ENCODE peak calls at places on chromosome 2, in four cellular contexts. N is keratinocyte, M is neuronal stem cell, U is tibial nerve. L is an unnamed sample.

GRCh38 chr2:156342252-156343095 is 10.0 kb upstream of the NR4A2 start:
- DNase-seq in U (peak), M (peak), N (no peak), L (peak)

GRCh38 chr2:52956766-52957165 is 810.8 kb upstream of the CHAC2 start:
- DNase-seq in M (no peak), U (no peak), N (no peak), L (no peak)

GRCh38 chr2:142065156-142065555 is 65.7 kb downstream of the LRP1B start:
- DNase-seq in U (no peak), M (no peak), N (no peak), L (no peak)

GRCh38 chr2:227822416-227823003 is 8.9 kb downstream of the CCL20 start:
- DNase-seq in M (no peak), U (no peak), N (no peak), L (no peak)

GRCh38 chr2:72940786-72941185 is 23.5 kb downstream of the EMX1 start:
- DNase-seq in U (no peak), N (no peak), M (no peak), L (no peak)

GRCh38 chr2:221420245-221420644 is 151.9 kb downstream of the EPHA4 start:
- DNase-seq in N (no peak), M (no peak), U (no peak), L (no peak)

GRCh38 chr2:69138247-69138754 is 125.3 kb downstream of the ANTXR1 start:
- DNase-seq in N (peak), U (no peak), M (no peak), L (no peak)

GRCh38 chr2:187440101-187440500 is 8.0 kb downstream of the CALCRL start:
- DNase-seq in M (no peak), N (no peak), U (no peak), L (no peak)

GRCh38 chr2:100502782-100503181 is 32.5 kb downstream of the NMS start:
- DNase-seq in N (no peak), U (no peak), M (no peak), L (no peak)

GRCh38 chr2:208335-208734 is 55.5 kb downstream of the SH3YL1 start:
- DNase-seq in U (no peak), M (no peak), N (no peak), L (no peak)

GRCh38 chr2:58357521-58357920 is 116.4 kb upstream of the FANCL start:
- DNase-seq in N (no peak), M (no peak), U (no peak), L (no peak)

GRCh38 chr2:57050007-57050406 is 866.2 kb downstream of the CCDC85A start:
- DNase-seq in N (no peak), M (no peak), U (no peak), L (no peak)

GRCh38 chr2:157296958-157297357 is 28.7 kb downstream of the ERMN start:
- DNase-seq in M (no peak), U (no peak), N (no peak), L (no peak)

GRCh38 chr2:70888925-70889715 is 46.6 kb upstream of the ATP6V1B1 start:
- DNase-seq in N (no peak), U (no peak), M (no peak), L (no peak)

GRCh38 chr2:174553811-174554493 is 43.7 kb downstream of the WIPF1 start:
- DNase-seq in M (no peak), N (no peak), U (no peak), L (no peak)

GRCh38 chr2:240833724-240834285 is 13.8 kb upstream of the KIF1A start:
- DNase-seq in N (no peak), U (no peak), M (no peak), L (no peak)

GRCh38 chr2:204019572-204020501 is 83.3 kb downstream of the ICOS start:
- DNase-seq in N (peak), M (no peak), U (no peak), L (no peak)

GRCh38 chr2:49840428-49840975 is 686.2 kb upstream of the FSHR start:
- DNase-seq in M (no peak), N (no peak), U (no peak), L (no peak)

GRCh38 chr2:156087875-156088274 is 244.6 kb downstream of the NR4A2 start:
- DNase-seq in M (no peak), N (no peak), U (no peak), L (no peak)

GRCh38 chr2:152658221-152658620 is 59.0 kb downstream of the PRPF40A start:
- DNase-seq in M (no peak), U (no peak), N (no peak), L (no peak)

GRCh38 chr2:186456941-186457340 is 29.1 kb upstream of the ZC3H15 start:
- DNase-seq in N (no peak), U (no peak), M (no peak), L (no peak)

GRCh38 chr2:241801611-241802420 is 7.2 kb upstream of the NEU4 start:
- DNase-seq in N (no peak), U (no peak), M (no peak), L (no peak)

GRCh38 chr2:117686699-117687098 is 127.8 kb upstream of the DDX18 start:
- DNase-seq in U (no peak), N (no peak), M (no peak), L (no peak)

GRCh38 chr2:180655842-180656454 is 324.5 kb upstream of the UBE2E3 start:
- DNase-seq in U (no peak), M (no peak), N (no peak), L (no peak)

GRCh38 chr2:221554769-221555510 is 17.2 kb downstream of the EPHA4 start:
- DNase-seq in N (no peak), M (peak), U (no peak), L (no peak)

GRCh38 chr2:216283038-216283900 is 89.0 kb downstream of the MARCHF4 start:
- DNase-seq in M (no peak), N (no peak), U (no peak), L (no peak)

GRCh38 chr2:241193276-241193675 is 4.8 kb downstream of the ANO7 start:
- DNase-seq in N (no peak), M (no peak), U (no peak), L (no peak)

GRCh38 chr2:143132360-143132759 is 3.1 kb downstream of the ARHGAP15 start:
- DNase-seq in U (no peak), M (no peak), N (no peak), L (no peak)

GRCh38 chr2:232697807-232698110 is 628 bp downstream of the GIGYF2 start:
- DNase-seq in N (no peak), U (no peak), M (no peak), L (no peak)

GRCh38 chr2:220188031-220188430 is 560.6 kb downstream of the SLC4A3 start:
- DNase-seq in M (no peak), U (no peak), N (peak), L (no peak)

GRCh38 chr2:74128206-74128605 is 19.5 kb downstream of the BOLA3 start:
- DNase-seq in U (no peak), M (no peak), N (no peak), L (no peak)

GRCh38 chr2:47056875-47057731 is 98.0 kb downstream of the STPG4 start:
- DNase-seq in U (peak), M (no peak), N (no peak), L (no peak)

GRCh38 chr2:45821558-45822271 is 170.2 kb downstream of the PRKCE start:
- DNase-seq in N (no peak), M (no peak), U (peak), L (no peak)
- H3K27ac ChIP-seq in N (no peak), M (no peak), U (no peak), L (no peak)

DNA sequence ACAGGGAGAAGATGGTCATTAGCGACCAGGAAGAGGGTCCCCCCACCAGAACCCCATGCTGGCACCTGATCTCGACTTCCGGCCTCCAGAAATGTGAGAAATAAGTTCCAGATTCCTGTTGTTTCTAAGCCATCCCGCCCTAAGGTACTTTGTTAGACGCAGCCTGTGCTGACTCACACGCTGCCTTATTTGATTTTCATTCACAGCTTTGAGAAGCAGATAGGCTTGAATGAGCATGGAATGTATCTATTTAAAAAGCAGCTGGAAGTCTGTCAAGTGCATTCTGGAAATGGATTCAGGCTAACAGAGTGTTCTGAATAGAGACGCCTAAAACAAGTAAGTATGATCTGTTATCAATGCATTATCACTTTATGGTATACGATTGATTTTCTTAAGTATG is 8.3 kb upstream of the IL1R2 start:
- DNase-seq in U (no peak), N (no peak), M (no peak), L (no peak)
- H3K27ac ChIP-seq in U (no peak), N (peak), M (no peak), L (no peak)

GRCh38 chr2:85753525-85754312 is at the start of gene ATOH8:
- DNase-seq in M (peak), N (no peak), U (peak), L (peak)
- H3K27ac ChIP-seq in M (no peak), N (no peak), U (peak), L (peak)

DNA sequence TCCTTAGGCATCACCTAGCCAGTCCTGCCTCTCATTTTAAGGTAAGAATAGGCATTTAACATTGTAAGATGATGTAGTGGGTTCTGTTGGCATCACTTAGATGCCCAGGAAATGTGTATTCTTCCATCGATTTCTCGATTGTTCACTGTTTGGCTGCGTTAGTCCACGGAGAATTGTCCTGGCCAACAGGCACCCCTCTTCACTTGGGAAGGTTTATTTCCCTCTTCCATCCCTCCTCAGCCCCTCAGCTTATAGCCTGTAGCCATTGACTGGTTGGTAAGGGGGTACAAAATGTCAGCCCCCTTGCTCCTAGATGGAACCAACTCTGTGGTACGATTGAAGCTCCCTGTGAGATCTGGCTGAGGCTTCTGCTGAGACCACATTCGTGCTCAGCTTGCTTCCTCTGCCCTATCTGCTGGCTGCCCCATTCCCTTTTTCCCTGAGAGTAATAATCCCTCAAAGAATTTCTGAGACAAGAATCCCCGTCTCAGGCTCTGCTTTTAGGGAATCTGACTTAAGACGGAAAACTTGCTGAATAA is 43.4 kb downstream of the PLEKHA3 start:
- DNase-seq in M (no peak), N (no peak), U (no peak), L (no peak)
- H3K27ac ChIP-seq in M (no peak), N (peak), U (peak), L (no peak)

GRCh38 chr2:41933035-41933429 is 114.8 kb upstream of the PKDCC start:
- DNase-seq in M (no peak), U (no peak), N (no peak), L (no peak)
- H3K27ac ChIP-seq in M (no peak), U (peak), N (no peak), L (no peak)

DNA sequence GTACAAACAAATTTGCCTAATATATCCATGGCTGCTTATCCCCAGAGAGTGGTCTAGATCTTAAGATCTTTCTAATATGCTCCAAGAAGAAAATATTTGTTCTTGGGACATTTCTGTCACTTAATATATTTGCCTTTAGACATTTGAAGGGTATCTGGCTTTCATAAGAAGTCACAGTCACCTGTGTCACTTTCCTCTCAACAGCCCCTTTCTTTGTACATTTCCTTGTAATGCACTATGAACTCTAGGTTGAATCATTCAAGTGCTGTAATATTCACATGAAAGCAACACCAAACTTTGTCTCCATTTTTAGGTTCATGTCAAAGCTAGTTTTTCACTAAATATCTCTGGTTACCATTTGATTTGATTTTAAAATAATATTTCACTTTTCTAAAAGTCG is 41.4 kb upstream of the NABP1 start:
- DNase-seq in M (no peak), U (no peak), N (no peak), L (no peak)
- H3K27ac ChIP-seq in M (no peak), U (no peak), N (no peak), L (no peak)

GRCh38 chr2:64120008-64120407 is 24.2 kb downstream of the PELI1 start:
- DNase-seq in U (no peak), N (no peak), M (no peak), L (no peak)
- H3K27ac ChIP-seq in U (no peak), N (peak), M (no peak), L (no peak)

GRCh38 chr2:109676346-109676897 is 62.3 kb downstream of the SOWAHC start:
- DNase-seq in M (no peak), N (no peak), U (no peak), L (no peak)
- H3K27ac ChIP-seq in M (no peak), N (no peak), U (no peak), L (no peak)

GRCh38 chr2:7009207-7009911 is 92.1 kb downstream of the RNF144A start:
- DNase-seq in U (no peak), M (no peak), N (no peak), L (no peak)

GRCh38 chr2:7004641-7005040 is 87.4 kb downstream of the RNF144A start:
- DNase-seq in N (no peak), U (no peak), M (no peak), L (no peak)

GRCh38 chr2:7007846-7008741 is 90.9 kb downstream of the RNF144A start:
- DNase-seq in U (peak), M (no peak), N (no peak), L (peak)

GRCh38 chr2:7010376-7010775 is 93.2 kb downstream of the RNF144A start:
- DNase-seq in N (no peak), M (no peak), U (peak), L (no peak)

GRCh38 chr2:7007488-7007845 is 90.3 kb downstream of the RNF144A start:
- DNase-seq in M (no peak), U (no peak), N (no peak), L (no peak)
- H3K27ac ChIP-seq in M (no peak), U (no peak), N (no peak), L (peak)

L was measured in caudate nucleus.